ENCODE peak calls at places on chromosomes 3 and 15, in seven cellular contexts. U is amniotic stem cell; V is body of pancreas; I is HAP-1; H is hepatic stellate cell; J is CD4-positive, alpha-beta T cell; T is AG09319. M is an unnamed sample.

GRCh38 chr3:53080612-53081205 is 34.8 kb upstream of the SFMBT1 start:
- DNase-seq in V (no peak), I (no peak), U (no peak), H (no peak), J (no peak), T (no peak), M (no peak)

GRCh38 chr3:45889278-45889833 is 3.0 kb downstream of the CCR9 start:
- DNase-seq in T (no peak), J (no peak), H (no peak), U (no peak), V (no peak), I (no peak), M (no peak)

GRCh38 chr3:60594025-60594424 is 657.2 kb downstream of the FHIT start:
- DNase-seq in U (no peak), T (no peak), J (no peak), V (peak; percentile 72), I (no peak), H (no peak), M (no peak)

GRCh38 chr3:137410028-137410427 is 354.1 kb upstream of the SOX14 start:
- DNase-seq in H (no peak), V (no peak), I (no peak), J (no peak), U (no peak), T (no peak), M (no peak)

GRCh38 chr15:62165029-62165792 is at the start of gene C2CD4B:
- DNase-seq in J (no peak), H (no peak), U (no peak), I (no peak), T (no peak), V (peak; percentile 96), M (no peak)

GRCh38 chr3:127759826-127760225 is 62.5 kb downstream of the MGLL start:
- DNase-seq in V (no peak), U (no peak), I (no peak), T (no peak), H (no peak), J (no peak), M (no peak)

GRCh38 chr15:77993374-77993911 is 84.1 kb downstream of the TBC1D2B start:
- DNase-seq in U (no peak), H (no peak), I (no peak), T (no peak), V (no peak), J (no peak), M (no peak)

GRCh38 chr15:100517820-100518219 is 10.9 kb downstream of the CERS3 start:
- DNase-seq in T (no peak), V (no peak), H (no peak), J (no peak), I (no peak), U (no peak), M (no peak)

GRCh38 chr3:64345351-64345750 is 120.1 kb upstream of the PRICKLE2 start:
- DNase-seq in T (peak; percentile 86), U (peak; percentile 20), I (no peak), J (no peak), V (peak; percentile 38), H (no peak), M (no peak)

M was measured in NT2/D1.